ENCODE peak calls at places on chromosomes 11 and 22, in seven cellular contexts. V is stimulated activated CD8-positive, alpha-beta memory T cell treated with anti-CD3 and anti-CD28 coated beads, Interleukin-15, amount 100 ng/mL, for 4 hours; L is germinal center; O is bronchial epithelial cell; A is H9; Q is Karpas-422; Y is H1. B is an unnamed sample.

GRCh38 chr11:72233773-72234513 is 9.4 kb downstream of the INPPL1 start:
- DNase-seq in V (no peak), L (no peak), O (no peak), A (no peak), Q (no peak), Y (peak; percentile 20), B (no peak)

GRCh38 chr22:49381595-49382450 is 445.9 kb downstream of the BRD1 start:
- DNase-seq in V (no peak), L (no peak), O (no peak), A (no peak), Q (no peak), Y (no peak), B (no peak)

GRCh38 chr11:68282141-68282860 is 10.5 kb upstream of the C11orf24 start:
- DNase-seq in V (peak; percentile 30), L (no peak), O (peak; percentile 72), A (no peak), Q (no peak), Y (no peak), B (no peak)

GRCh38 chr22:24725736-24726135 is 48.8 kb downstream of the PIWIL3 start:
- DNase-seq in V (no peak), L (no peak), O (no peak), A (no peak), Q (no peak), Y (no peak), B (no peak)

GRCh38 chr22:46829140-46829891 is 66.9 kb downstream of the TBC1D22A start:
- DNase-seq in V (no peak), L (no peak), O (peak; percentile 75), A (no peak), Q (no peak), Y (peak; percentile 16), B (no peak)

GRCh38 chr22:40094449-40094848 is 83.3 kb upstream of the TNRC6B start:
- DNase-seq in V (no peak), L (peak; percentile 9), O (no peak), A (no peak), Q (no peak), Y (no peak), B (no peak)

GRCh38 chr11:101686514-101686913 is 102.7 kb upstream of the TRPC6 start:
- DNase-seq in V (no peak), L (no peak), O (peak; percentile 94), A (no peak), Q (no peak), Y (no peak), B (no peak)

GRCh38 chr11:109521571-109522086 is 99.6 kb downstream of the C11orf87 start:
- DNase-seq in V (no peak), L (no peak), O (peak; percentile 42), A (no peak), Q (no peak), Y (no peak), B (no peak)

GRCh38 chr22:23163665-23164064 is 16.6 kb upstream of the BCR start:
- DNase-seq in V (no peak), L (no peak), O (no peak), A (no peak), Q (no peak), Y (no peak), B (no peak)

GRCh38 chr11:43927925-43928707 is 14.3 kb upstream of the C11orf96 start:
- DNase-seq in V (no peak), L (no peak), O (no peak), A (no peak), Q (no peak), Y (no peak), B (no peak)

GRCh38 chr11:20353829-20354434 is 9.6 kb upstream of the HTATIP2 start:
- DNase-seq in V (no peak), L (peak; percentile 26), O (peak; percentile 39), A (no peak), Q (peak; percentile 59), Y (peak; percentile 53), B (no peak)

GRCh38 chr11:94417386-94417987 is 16.3 kb upstream of the GPR83 start:
- DNase-seq in V (no peak), L (no peak), O (peak; percentile 34), A (no peak), Q (peak; percentile 68), Y (no peak), B (no peak)

GRCh38 chr11:100734743-100735527 is 47.8 kb downstream of the ARHGAP42 start:
- DNase-seq in V (no peak), L (no peak), O (no peak), A (no peak), Q (no peak), Y (no peak), B (no peak)

GRCh38 chr11:9895016-9895415 is 231.1 kb downstream of the SWAP70 start:
- DNase-seq in V (no peak), L (no peak), O (no peak), A (no peak), Q (no peak), Y (no peak), B (no peak)

GRCh38 chr11:55652560-55652959 is 4.4 kb downstream of the OR4S2 start:
- DNase-seq in V (no peak), L (no peak), O (no peak), A (no peak), Q (no peak), Y (no peak), B (no peak)

GRCh38 chr22:22044153-22044552 is 61.6 kb upstream of the TOP3B start:
- DNase-seq in V (no peak), L (no peak), O (no peak), A (no peak), Q (peak; percentile 51), Y (no peak), B (no peak)

GRCh38 chr11:83249972-83250593 is 36.1 kb downstream of the CCDC90B start:
- DNase-seq in V (no peak), L (peak; percentile 44), O (peak; percentile 48), A (no peak), Q (peak; percentile 84), Y (no peak), B (no peak)

GRCh38 chr11:121472310-121472709 is 19.5 kb upstream of the SORL1-AS1 start:
- DNase-seq in V (no peak), L (no peak), O (no peak), A (no peak), Q (no peak), Y (no peak), B (no peak)

GRCh38 chr11:18367431-18367830 is 26.9 kb upstream of the LDHA start:
- DNase-seq in V (no peak), L (no peak), O (peak; percentile 39), A (no peak), Q (no peak), Y (no peak), B (no peak)

GRCh38 chr11:65430406-65431217 is 8.0 kb downstream of the NEAT1 start:
- DNase-seq in V (no peak), L (no peak), O (peak; percentile 44), A (no peak), Q (peak; percentile 77), Y (no peak), B (no peak)

GRCh38 chr11:120331301-120331966 is 4.8 kb upstream of the ARHGEF12 start:
- DNase-seq in V (no peak), L (no peak), O (peak; percentile 91), A (no peak), Q (no peak), Y (no peak), B (no peak)

GRCh38 chr22:50444663-50445062 is 30.2 kb downstream of the SBF1 start:
- DNase-seq in V (no peak), L (no peak), O (peak; percentile 34), A (no peak), Q (peak; percentile 49), Y (no peak), B (no peak)

B was measured in esophagus squamous epithelium.